ENCODE peak calls at places on chromosomes 1 and 21, in seven cellular contexts. N is endothelial cell of umbilical vein, C is testis, Z is transverse colon, O is Peyer's patch, L is adrenal gland, T is heart left ventricle. J is an unnamed sample.

GRCh38 chr1:227886993-227887696 is 60.6 kb downstream of the WNT9A start:
- DNase-seq in N (peak), C (peak), Z (peak), O (peak), L (no peak), T (peak), J (peak)

GRCh38 chr21:17613242-17613676 is 558 bp upstream of the BTG3 start:
- DNase-seq in N (peak), C (peak), Z (peak), O (peak), L (peak), T (peak), J (peak)

GRCh38 chr1:116126281-116126680 is 15.1 kb downstream of the MAB21L3 start:
- DNase-seq in N (no peak), C (no peak), Z (no peak), O (no peak), L (no peak), T (no peak), J (no peak)

GRCh38 chr1:110355321-110355720 is 16.1 kb downstream of the RBM15 start:
- DNase-seq in N (no peak), C (no peak), Z (no peak), O (no peak), L (no peak), T (no peak), J (no peak)

GRCh38 chr21:41497008-41497407 is 10.9 kb downstream of the TMPRSS2 start:
- DNase-seq in N (no peak), C (no peak), Z (no peak), O (no peak), L (no peak), T (no peak), J (no peak)

GRCh38 chr1:100657876-100658715 is 61.4 kb upstream of the VCAM1 start:
- DNase-seq in N (peak), C (no peak), Z (no peak), O (no peak), L (peak), T (no peak), J (no peak)

GRCh38 chr1:99704356-99704816 is 58.5 kb downstream of the PALMD start:
- DNase-seq in N (no peak), C (peak), Z (peak), O (no peak), L (no peak), T (no peak), J (no peak)

GRCh38 chr1:1019122-1019999 is 559 bp upstream of the AGRN start:
- DNase-seq in N (peak), C (peak), Z (peak), O (peak), L (peak), T (peak), J (peak)

GRCh38 chr1:64569376-64569775 is 99.4 kb downstream of the CACHD1 start:
- DNase-seq in N (no peak), C (no peak), Z (no peak), O (no peak), L (no peak), T (no peak), J (no peak)

GRCh38 chr1:50750021-50750619 is 209.9 kb downstream of the FAF1 start:
- DNase-seq in N (peak), C (peak), Z (no peak), O (no peak), L (no peak), T (no peak), J (peak)

DNA sequence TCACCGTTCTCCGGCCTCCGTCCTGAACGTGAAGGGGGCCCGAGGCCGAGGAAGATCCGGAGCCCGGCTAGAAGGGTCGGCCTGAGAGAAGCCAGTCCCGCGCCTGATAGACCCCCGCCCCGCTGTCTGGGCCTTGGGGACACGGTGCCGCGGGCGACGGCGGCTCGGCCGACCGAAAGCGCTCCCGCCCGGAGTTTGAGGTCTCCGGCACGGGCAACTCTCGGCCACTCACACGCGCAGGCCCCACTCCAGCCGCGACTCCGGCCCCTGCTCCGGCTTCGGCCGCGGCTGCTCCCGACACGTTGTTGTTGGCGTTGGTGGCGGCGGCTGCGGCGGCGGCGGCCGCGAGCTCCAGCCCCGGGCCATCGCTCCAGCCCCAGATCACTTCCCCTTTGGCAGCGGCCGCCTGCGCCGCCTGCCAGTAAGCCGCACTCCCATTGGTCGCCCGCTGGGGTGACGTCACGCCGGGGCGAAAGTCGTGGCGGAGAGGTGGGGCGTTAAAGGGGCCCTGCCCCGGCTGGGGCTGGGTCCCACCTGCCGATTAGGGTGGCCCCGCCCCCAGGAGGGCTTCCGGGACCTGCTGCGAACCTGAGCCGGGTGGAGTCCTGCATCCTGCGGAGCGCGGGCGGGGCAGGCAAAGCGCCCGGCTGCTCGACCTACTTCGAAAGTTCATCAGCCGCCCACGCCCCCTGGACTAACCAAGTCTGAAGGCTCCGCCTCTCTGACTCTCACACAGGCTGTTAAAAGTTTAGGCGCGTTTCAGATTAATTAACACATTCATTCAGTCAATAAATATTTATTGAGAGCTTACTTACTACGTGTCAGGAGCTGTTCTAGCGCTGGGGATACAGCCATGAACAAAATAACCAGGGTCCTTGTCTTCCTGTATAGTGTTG is at the start of gene EFCAB14:
- DNase-seq in N (peak), C (peak), Z (peak), O (peak), L (peak), T (peak), J (peak)
- TF ChIP-seq POLR2A in N (peak), C (no peak), Z (peak), O (peak), L (peak), T (no peak), J (no peak)

GRCh38 chr21:44024257-44024656 is 12.1 kb downstream of the TRAPPC10 start:
- DNase-seq in N (no peak), C (no peak), Z (no peak), O (no peak), L (no peak), T (no peak), J (no peak)
- H3K4me3 ChIP-seq in N (no peak), C (no peak), Z (no peak), O (no peak), L (no peak), T (no peak), J (no peak)

GRCh38 chr1:26734501-26735058 is 38.8 kb downstream of the ARID1A start:
- DNase-seq in N (no peak), C (no peak), Z (no peak), O (no peak), L (no peak), T (no peak), J (no peak)
- H3K27ac ChIP-seq in N (no peak), C (no peak), Z (no peak), O (no peak), L (no peak), T (no peak), J (peak)

DNA sequence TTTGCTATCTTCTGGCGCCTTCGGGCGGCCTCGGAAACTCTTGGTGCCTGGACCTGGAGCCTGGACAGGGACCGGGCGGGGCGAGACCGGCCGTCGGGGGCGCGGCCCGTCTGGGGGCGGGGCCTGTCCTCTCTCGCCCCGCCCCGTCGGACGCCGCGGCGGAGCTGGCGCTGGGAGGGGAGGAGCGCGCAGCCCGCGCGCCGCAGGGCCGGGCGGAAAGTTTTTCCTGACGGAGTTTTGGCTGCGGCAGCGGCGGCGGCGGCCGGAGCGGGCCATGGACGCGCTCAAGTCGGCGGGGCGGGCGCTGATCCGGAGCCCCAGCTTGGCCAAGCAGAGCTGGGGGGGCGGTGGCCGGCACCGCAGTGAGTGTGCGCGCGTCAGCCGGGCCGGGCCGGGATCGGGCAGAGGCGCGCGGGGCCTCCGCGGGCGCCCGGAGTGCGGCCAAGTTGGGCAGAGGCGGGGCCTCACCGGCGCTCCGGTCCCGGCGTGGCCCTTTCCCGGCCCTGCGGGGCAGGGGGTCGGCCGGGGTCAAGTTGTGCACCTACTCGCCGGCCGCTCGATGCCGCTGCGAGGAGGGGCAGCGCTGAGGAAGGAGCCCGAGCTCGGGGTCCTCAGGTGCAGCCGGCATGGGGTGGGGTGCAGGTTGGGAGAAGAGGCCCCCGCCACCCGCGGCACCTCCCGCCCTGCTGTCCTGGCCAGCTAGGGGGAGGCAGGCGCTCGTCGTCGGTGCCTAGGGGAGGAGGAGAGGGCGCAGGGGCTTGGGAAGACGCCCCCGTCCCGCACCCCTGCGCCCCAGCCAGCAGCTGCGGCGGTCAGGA is at the start of gene LDLRAP1:
- DNase-seq in N (peak), C (peak), Z (peak), O (peak), L (peak), T (peak), J (peak)
- TF ChIP-seq POLR2A in N (peak), C (no peak), Z (peak), O (peak), L (peak), T (peak), J (peak)

DNA sequence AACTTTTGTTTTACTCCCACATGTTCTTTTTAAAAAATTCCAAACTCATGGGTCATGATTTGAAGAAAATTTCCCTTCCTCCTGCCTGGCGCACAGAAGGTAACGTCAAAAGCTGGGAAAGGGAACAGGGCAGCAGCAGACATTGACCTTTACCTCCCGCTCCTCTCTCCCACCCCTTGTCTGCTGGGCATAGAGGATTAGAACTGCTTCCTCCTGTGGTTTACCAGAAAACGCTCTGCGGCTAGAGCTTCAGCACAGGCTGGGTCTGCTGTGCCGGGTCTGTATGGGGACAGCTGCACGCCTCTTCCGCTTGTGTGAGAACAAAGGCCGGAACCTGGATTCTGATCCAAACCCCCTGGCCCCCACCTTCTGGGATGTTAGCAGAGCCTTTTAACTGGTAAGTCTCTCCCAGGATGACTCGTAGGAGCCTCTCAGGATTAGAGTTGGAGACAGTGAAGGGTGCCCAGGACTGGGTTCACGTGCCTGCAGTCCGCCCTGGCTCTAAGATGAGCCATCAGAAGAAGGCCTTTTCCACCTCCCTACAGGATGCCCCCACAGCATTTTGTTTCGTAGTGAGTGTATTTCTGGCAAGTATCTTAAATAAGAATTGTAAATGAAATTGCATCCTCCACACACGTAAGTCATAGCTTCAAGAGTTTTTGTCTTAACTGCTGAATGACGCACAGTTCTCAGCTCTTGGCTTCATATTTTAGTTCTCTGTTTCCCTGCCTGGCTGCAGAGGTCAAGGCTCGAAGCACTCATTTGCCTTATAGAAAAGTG is 5.2 kb downstream of the H6PD start:
- DNase-seq in N (peak), C (peak), Z (peak), O (peak), L (peak), T (peak), J (peak)
- H3K4me3 ChIP-seq in N (no peak), C (no peak), Z (no peak), O (no peak), L (peak), T (no peak), J (no peak)

DNA sequence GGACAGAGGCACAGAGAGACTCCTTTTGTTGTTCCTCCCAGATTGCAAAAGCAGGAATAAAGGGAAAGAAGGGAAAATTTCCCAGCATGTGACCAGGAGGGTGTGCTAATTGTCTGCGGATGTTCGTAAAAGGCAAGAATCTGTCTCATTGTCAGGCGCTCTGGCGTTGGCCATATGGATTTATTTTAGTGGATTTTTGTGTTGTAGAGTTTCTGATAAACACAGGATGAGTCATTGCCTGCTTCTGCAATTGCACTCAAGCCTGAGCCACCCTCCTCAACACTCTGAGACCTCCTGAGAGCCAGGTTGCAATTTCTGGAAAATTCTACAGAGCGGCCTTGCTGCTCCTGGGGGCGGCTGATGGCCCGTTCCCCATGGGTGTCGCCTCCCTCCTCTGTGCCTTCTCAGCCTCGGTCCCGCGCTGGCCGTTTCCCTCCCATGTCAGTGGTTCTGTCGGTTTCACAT is 227.7 kb downstream of the KAZN start:
- DNase-seq in N (no peak), C (no peak), Z (peak), O (no peak), L (no peak), T (no peak), J (no peak)
- H3K27ac ChIP-seq in N (no peak), C (no peak), Z (peak), O (no peak), L (no peak), T (no peak), J (no peak)

DNA sequence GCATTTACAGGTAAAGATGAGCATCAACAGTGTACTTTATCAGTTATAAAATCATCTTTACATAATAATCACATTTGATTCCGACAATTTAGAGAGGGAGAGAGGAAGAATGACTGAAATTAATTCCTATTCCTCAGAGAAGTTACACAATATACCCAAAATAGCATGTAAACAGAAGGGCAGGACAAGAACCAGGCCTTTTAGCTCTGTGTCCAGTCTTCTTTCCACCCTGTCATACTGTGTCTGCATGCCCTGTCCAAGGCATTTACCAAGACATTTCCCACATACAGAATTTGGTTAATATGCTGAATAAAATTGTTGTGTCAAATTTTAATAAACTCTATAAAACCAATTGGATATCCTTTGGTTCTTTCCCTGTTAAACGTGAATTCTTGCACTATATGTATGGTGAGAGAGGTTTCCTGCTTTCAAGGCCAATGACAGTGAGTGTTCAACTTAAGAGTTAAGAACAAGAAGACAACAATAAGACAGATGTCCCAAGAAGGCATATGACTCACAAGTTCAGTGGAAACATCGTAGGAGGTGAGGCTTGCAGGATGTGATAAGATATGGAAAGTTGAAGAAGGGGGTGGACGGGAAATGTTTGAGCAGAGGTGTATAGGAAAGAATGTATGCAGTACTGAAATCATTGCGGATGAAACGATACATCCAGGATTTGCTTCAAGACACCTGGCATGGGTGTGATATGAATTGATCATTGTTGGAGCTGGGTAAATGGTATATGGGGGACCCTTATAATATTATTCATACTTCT is 20.8 kb downstream of the LRRC8B start:
- DNase-seq in N (peak), C (no peak), Z (no peak), O (no peak), L (peak), T (no peak), J (no peak)
- TF ChIP-seq POLR2A in N (peak), C (no peak), Z (no peak), O (no peak), L (no peak), T (no peak), J (no peak)

GRCh38 chr1:238487931-238488330 is 597.2 kb upstream of the ZP4 start:
- DNase-seq in N (no peak), C (no peak), Z (no peak), O (no peak), L (no peak), T (no peak), J (no peak)

GRCh38 chr1:238484121-238484520 is 593.4 kb upstream of the ZP4 start:
- DNase-seq in N (no peak), C (no peak), Z (no peak), O (no peak), L (no peak), T (no peak), J (no peak)

GRCh38 chr1:238488406-238488805 is 597.7 kb upstream of the ZP4 start:
- DNase-seq in N (no peak), C (no peak), Z (no peak), O (no peak), L (no peak), T (no peak), J (no peak)

GRCh38 chr1:238485906-238486219 is 595.1 kb upstream of the ZP4 start:
- DNase-seq in N (no peak), C (no peak), Z (no peak), O (no peak), L (no peak), T (no peak), J (peak)

GRCh38 chr1:238485062-238485905 is 594.6 kb upstream of the ZP4 start:
- DNase-seq in N (no peak), C (peak), Z (no peak), O (no peak), L (no peak), T (no peak), J (peak)
- H3K4me3 ChIP-seq in N (no peak), C (no peak), Z (no peak), O (no peak), L (no peak), T (no peak), J (no peak)